ENCODE peak calls at places on chromosomes 3 and 15, in ten cellular contexts. U, T, E, G, I, M, D, S, A and P are unnamed samples.

GRCh38 chr3:119620899-119621298 is 23.2 kb downstream of the PLA1A start:
- DNase-seq in S (no peak), I (no peak), U (no peak), D (no peak), M (no peak), T (peak), G (no peak), E (no peak), A (no peak), P (no peak)

GRCh38 chr15:65096481-65097385 is 18.3 kb downstream of the UBAP1L start:
- DNase-seq in G (no peak), D (no peak), I (peak), T (no peak), M (no peak), A (no peak), U (no peak), E (no peak), S (no peak), P (peak)

GRCh38 chr15:99426431-99427105 is 139.2 kb upstream of the MEF2A start:
- DNase-seq in E (no peak), U (no peak), G (no peak), I (no peak), A (peak), T (peak), D (no peak), M (peak), S (peak), P (no peak)

GRCh38 chr15:30954674-30955073 is 36.8 kb downstream of the MTMR10 start:
- DNase-seq in I (no peak), T (no peak), S (no peak), U (no peak), A (no peak), G (no peak), M (no peak), D (no peak), E (no peak), P (peak)

GRCh38 chr3:67580430-67581000 is 73.9 kb downstream of the SUCLG2 start:
- DNase-seq in T (no peak), M (no peak), S (no peak), U (no peak), I (no peak), D (no peak), A (no peak), G (no peak), E (no peak), P (no peak)

GRCh38 chr3:157082305-157082981 is 77.5 kb downstream of the CCNL1 start:
- DNase-seq in E (peak), G (no peak), S (no peak), D (no peak), I (peak), A (no peak), U (no peak), M (no peak), T (peak), P (peak)

GRCh38 chr3:169864270-169864669 is 5.5 kb downstream of the LRRC31 start:
- DNase-seq in D (no peak), T (no peak), G (no peak), I (no peak), E (no peak), M (no peak), S (no peak), U (no peak), A (no peak), P (no peak)

GRCh38 chr3:49803464-49804140 is 541 bp downstream of the INKA1 start:
- DNase-seq in G (peak), U (no peak), E (peak), S (no peak), T (peak), D (no peak), I (no peak), A (no peak), M (peak), P (peak)

GRCh38 chr3:161423911-161424522 is 52.7 kb upstream of the SPTSSB start:
- DNase-seq in S (no peak), M (no peak), U (no peak), E (no peak), D (no peak), T (no peak), G (no peak), I (peak), A (no peak), P (peak)

GRCh38 chr3:71104090-71104489 is 479.4 kb downstream of the FOXP1 start:
- DNase-seq in U (no peak), T (no peak), A (no peak), D (no peak), S (no peak), E (no peak), M (no peak), G (no peak), I (peak), P (peak)

GRCh38 chr3:77081240-77081661 is 41.4 kb downstream of the ROBO2 start:
- DNase-seq in U (no peak), E (peak), G (no peak), D (peak), I (peak), A (no peak), M (no peak), T (no peak), S (no peak), P (peak)

GRCh38 chr15:80554526-80554925 is 140.6 kb upstream of the ABHD17C start:
- DNase-seq in E (no peak), D (no peak), T (no peak), M (no peak), S (no peak), I (no peak), U (no peak), A (no peak), G (no peak), P (no peak)

GRCh38 chr15:86213420-86213819 is 133.7 kb downstream of the AGBL1 start:
- DNase-seq in G (no peak), D (no peak), U (no peak), T (no peak), M (no peak), I (no peak), A (no peak), E (no peak), S (no peak), P (no peak)

GRCh38 chr3:72470899-72471298 is 377.3 kb downstream of the SHQ1 start:
- DNase-seq in S (no peak), E (no peak), G (no peak), D (no peak), U (no peak), M (no peak), A (no peak), T (no peak), I (no peak), P (no peak)

GRCh38 chr15:31457631-31458526 is 131.2 kb downstream of the KLF13 start:
- DNase-seq in A (no peak), M (peak), I (peak), T (peak), E (peak), S (peak), G (no peak), D (no peak), U (peak), P (peak)

GRCh38 chr3:48016336-48016973 is at the start of gene MAP4:
- DNase-seq in I (peak), M (no peak), E (no peak), S (no peak), T (no peak), U (no peak), D (no peak), A (no peak), G (no peak), P (peak)

GRCh38 chr3:64244011-64244942 is 19.0 kb upstream of the PRICKLE2 start:
- DNase-seq in E (peak), D (no peak), U (no peak), G (no peak), I (peak), M (no peak), A (no peak), T (no peak), S (no peak), P (peak)

GRCh38 chr3:125511420-125512094 is 8.4 kb downstream of the SNX4 start:
- DNase-seq in D (no peak), G (no peak), U (no peak), A (no peak), E (no peak), I (peak), S (no peak), M (no peak), T (no peak), P (peak)

GRCh38 chr3:45140392-45140791 is 5.8 kb downstream of the CDCP1 start:
- DNase-seq in A (no peak), D (no peak), S (no peak), I (peak), M (no peak), E (no peak), U (peak), T (no peak), G (no peak), P (no peak)

GRCh38 chr3:40523781-40524180 is 979 bp upstream of the ZNF621 start:
- DNase-seq in A (no peak), T (no peak), S (no peak), M (no peak), D (no peak), E (no peak), I (no peak), G (no peak), U (peak), P (no peak)

GRCh38 chr15:33320017-33320416 is 9.2 kb downstream of the RYR3 start:
- DNase-seq in G (no peak), E (no peak), U (no peak), A (no peak), D (no peak), M (no peak), T (no peak), S (no peak), I (no peak), P (no peak)

GRCh38 chr3:126972866-126973265 is 10.0 kb upstream of the PLXNA1 start:
- DNase-seq in D (no peak), U (no peak), G (no peak), S (no peak), M (no peak), E (no peak), I (no peak), T (no peak), A (no peak), P (no peak)

GRCh38 chr3:126970921-126971320 is 12.0 kb upstream of the PLXNA1 start:
- DNase-seq in S (no peak), U (no peak), D (no peak), E (no peak), A (no peak), M (no peak), I (no peak), T (no peak), G (no peak), P (no peak)

GRCh38 chr3:126970101-126970500 is 12.8 kb upstream of the PLXNA1 start:
- DNase-seq in I (no peak), D (no peak), G (no peak), T (no peak), A (no peak), U (no peak), E (no peak), S (no peak), M (no peak), P (no peak)

GRCh38 chr3:126973814-126974213 is 9.1 kb upstream of the PLXNA1 start:
- DNase-seq in A (no peak), S (no peak), D (no peak), G (no peak), E (no peak), M (no peak), U (no peak), T (no peak), I (no peak), P (no peak)

GRCh38 chr3:126971891-126972351 is 11.0 kb upstream of the PLXNA1 start:
- DNase-seq in S (peak), T (peak), E (no peak), G (peak), I (peak), D (peak), A (peak), M (no peak), U (peak), P (peak)
- H3K4me3 ChIP-seq in S (no peak), T (no peak), E (no peak), G (no peak), I (no peak), D (no peak), A (no peak), M (no peak), U (no peak), P (no peak)

DNA sequence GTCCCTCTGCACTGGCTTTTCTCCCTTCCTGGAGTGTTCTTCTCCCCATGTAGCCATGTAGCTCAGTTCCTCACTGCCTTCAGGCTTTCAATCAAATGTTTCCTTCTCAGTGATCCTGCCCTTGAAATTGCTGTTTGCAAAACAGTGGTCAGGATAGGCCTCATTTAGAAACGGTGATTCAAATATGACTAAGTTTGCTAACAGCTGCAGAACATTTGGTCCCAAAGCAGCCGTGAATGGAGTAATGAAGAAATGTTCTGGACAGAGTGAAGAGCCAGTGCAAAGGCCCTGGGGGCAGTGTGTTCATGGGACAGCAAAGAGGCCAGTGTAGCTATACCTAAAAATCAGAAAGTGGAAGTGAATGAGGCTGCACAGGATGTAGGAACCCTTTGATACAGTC is 223.4 kb downstream of the FEZF2 start:
- DNase-seq in U (no peak), M (no peak), I (peak), A (no peak), E (peak), S (no peak), D (no peak), G (no peak), T (peak), P (peak)
- TF ChIP-seq CTCF in U (no peak), M (no peak), I (no peak), A (no peak), E (no peak), S (no peak), D (no peak), G (no peak), T (no peak), P (no peak)

GRCh38 chr15:84582583-84583157 is 18.1 kb upstream of the ZSCAN2 start:
- DNase-seq in M (no peak), S (no peak), T (no peak), G (no peak), D (no peak), U (no peak), I (no peak), A (no peak), E (no peak), P (no peak)

GRCh38 chr15:84591815-84592214 is 9.0 kb upstream of the ZSCAN2 start:
- DNase-seq in T (no peak), M (no peak), G (no peak), I (no peak), A (no peak), D (no peak), U (no peak), S (no peak), E (no peak), P (no peak)

GRCh38 chr15:84586641-84587160 is 14.1 kb upstream of the ZSCAN2 start:
- DNase-seq in E (peak), U (no peak), A (no peak), M (no peak), D (no peak), T (peak), I (no peak), G (no peak), S (no peak), P (peak)

GRCh38 chr15:84590406-84590805 is 10.4 kb upstream of the ZSCAN2 start:
- DNase-seq in U (no peak), M (no peak), T (no peak), G (no peak), S (no peak), A (no peak), D (no peak), E (no peak), I (no peak), P (peak)

GRCh38 chr15:84588053-84588874 is 12.5 kb upstream of the ZSCAN2 start:
- DNase-seq in A (peak), G (peak), E (peak), T (peak), M (peak), D (peak), S (peak), U (peak), I (peak), P (peak)
- H3K4me3 ChIP-seq in A (peak), G (no peak), E (peak), T (peak), M (no peak), D (no peak), S (peak), U (peak), I (peak), P (peak)

GRCh38 chr15:68335655-68336054 is 58.1 kb downstream of the FEM1B start:
- DNase-seq in I (no peak), A (no peak), M (peak), S (no peak), E (no peak), D (no peak), T (no peak), G (no peak), U (no peak), P (no peak)
- TF ChIP-seq CTCF in I (no peak), A (no peak), M (no peak), S (no peak), E (no peak), D (no peak), T (no peak), G (no peak), U (no peak), P (no peak)

DNA sequence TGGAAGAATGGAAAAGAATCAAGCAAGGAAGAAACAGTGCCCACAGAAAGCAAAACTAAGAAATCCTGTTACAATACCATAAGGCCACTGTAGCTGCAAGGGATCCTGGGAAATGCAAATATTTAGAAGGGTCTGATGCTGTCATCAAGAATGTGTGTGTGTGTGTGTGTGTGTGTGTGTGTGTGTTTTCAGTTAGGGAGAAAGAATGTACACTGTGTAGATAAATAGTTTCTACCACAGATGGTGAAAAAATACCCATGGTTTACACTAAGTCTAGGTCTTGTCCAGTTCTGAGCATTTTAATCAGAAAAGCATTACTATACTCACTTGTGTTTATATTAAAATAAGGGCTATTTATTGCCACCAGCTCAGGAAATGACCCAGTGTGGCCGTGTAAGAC is 355.0 kb downstream of the RBMS3 start:
- DNase-seq in D (no peak), U (no peak), A (no peak), G (no peak), T (no peak), M (no peak), I (no peak), E (no peak), S (no peak), P (no peak)
- H3K4me3 ChIP-seq in D (no peak), U (no peak), A (no peak), G (no peak), T (no peak), M (no peak), I (no peak), E (no peak), S (no peak), P (no peak)

DNA sequence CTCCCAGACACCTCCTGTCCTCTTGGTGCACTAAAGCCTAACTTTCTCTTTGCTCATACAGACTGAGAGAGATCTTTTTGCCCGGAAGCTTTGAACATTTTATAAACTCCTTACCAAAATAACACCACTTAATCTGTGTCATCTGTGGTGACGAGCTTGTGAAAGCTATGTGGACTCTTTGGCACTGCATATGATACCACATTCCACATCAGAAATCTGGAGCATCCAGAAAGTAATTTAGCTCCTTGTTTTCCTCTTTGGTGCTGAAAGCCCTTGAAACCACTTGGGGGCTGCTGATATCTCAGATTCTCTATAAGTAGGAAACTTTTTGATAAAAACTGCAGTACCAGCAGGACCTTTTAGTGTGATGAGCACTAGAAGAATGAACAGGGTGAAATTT is 128.3 kb downstream of the ALCAM start:
- DNase-seq in U (no peak), T (no peak), E (no peak), I (no peak), A (no peak), M (no peak), S (no peak), D (no peak), G (no peak), P (peak)
- TF ChIP-seq CTCF in U (no peak), T (no peak), E (no peak), I (no peak), A (no peak), M (no peak), S (no peak), D (no peak), G (no peak), P (no peak)

GRCh38 chr15:88802991-88803240 is 320 bp upstream of the ACAN start:
- DNase-seq in T (no peak), I (no peak), M (no peak), S (no peak), A (no peak), G (no peak), E (no peak), U (no peak), D (no peak), P (no peak)
- H3K4me3 ChIP-seq in T (peak), I (no peak), M (no peak), S (no peak), A (no peak), G (peak), E (no peak), U (no peak), D (no peak), P (no peak)

GRCh38 chr3:140848675-140849074 is 93.0 kb upstream of the SLC25A36 start:
- DNase-seq in E (no peak), I (no peak), T (no peak), A (no peak), S (no peak), D (no peak), U (no peak), G (no peak), M (no peak), P (no peak)
- TF ChIP-seq CTCF in E (no peak), I (no peak), T (no peak), A (no peak), S (no peak), D (no peak), U (no peak), G (no peak), M (no peak), P (no peak)